ENCODE peak calls at places on chromosomes 7 and 10, in ten cellular contexts. U, Q, F, N, H, S, J, Z, E and P are unnamed samples.

GRCh38 chr7:64946772-64947171 is 43.7 kb downstream of the ZNF273 start:
- DNase-seq in F (no peak), S (peak; percentile 1), N (peak; percentile 4), Q (no peak), J (no peak), U (peak; percentile 6), E (no peak), Z (no peak), H (no peak), P (peak; percentile 12)

GRCh38 chr7:155198901-155199845 is 98.5 kb upstream of the INSIG1 start:
- DNase-seq in H (no peak), E (no peak), S (peak; percentile 88), N (peak; percentile 19), Q (no peak), U (no peak), Z (no peak), J (peak; percentile 62), F (peak; percentile 38), P (peak; percentile 65)

GRCh38 chr10:30788307-30788706 is 158.8 kb upstream of the LYZL2 start:
- DNase-seq in E (no peak), U (no peak), J (no peak), N (peak; percentile 42), H (no peak), F (peak; percentile 29), S (peak; percentile 70), Q (no peak), Z (no peak), P (peak; percentile 70)

GRCh38 chr10:5609952-5610616 is 56.3 kb downstream of the ASB13 start:
- DNase-seq in F (no peak), Q (no peak), H (no peak), J (no peak), S (no peak), Z (peak; percentile 95), U (no peak), N (peak; percentile 28), E (no peak), P (peak; percentile 68)

GRCh38 chr7:47326808-47327207 is 255.1 kb downstream of the TNS3 start:
- DNase-seq in U (no peak), Q (no peak), F (peak; percentile 64), Z (peak; percentile 22), N (peak; percentile 81), S (peak; percentile 85), J (peak; percentile 81), H (peak; percentile 51), E (peak; percentile 42), P (peak; percentile 71)

GRCh38 chr10:43640603-43641002 is 8.1 kb downstream of the ZNF32 start:
- DNase-seq in S (peak; percentile 52), F (no peak), Z (no peak), H (no peak), U (no peak), J (no peak), Q (no peak), E (no peak), N (no peak), P (no peak)

GRCh38 chr10:62098278-62099121 is 170.1 kb downstream of the RTKN2 start:
- DNase-seq in H (no peak), U (no peak), F (no peak), N (no peak), Z (no peak), E (no peak), Q (no peak), S (peak; percentile 60), J (no peak), P (no peak)

GRCh38 chr7:67346876-67347275 is 350.2 kb downstream of the TYW1 start:
- DNase-seq in N (no peak), J (no peak), U (no peak), E (no peak), S (no peak), H (no peak), Z (no peak), F (no peak), Q (no peak), P (no peak)

DNA sequence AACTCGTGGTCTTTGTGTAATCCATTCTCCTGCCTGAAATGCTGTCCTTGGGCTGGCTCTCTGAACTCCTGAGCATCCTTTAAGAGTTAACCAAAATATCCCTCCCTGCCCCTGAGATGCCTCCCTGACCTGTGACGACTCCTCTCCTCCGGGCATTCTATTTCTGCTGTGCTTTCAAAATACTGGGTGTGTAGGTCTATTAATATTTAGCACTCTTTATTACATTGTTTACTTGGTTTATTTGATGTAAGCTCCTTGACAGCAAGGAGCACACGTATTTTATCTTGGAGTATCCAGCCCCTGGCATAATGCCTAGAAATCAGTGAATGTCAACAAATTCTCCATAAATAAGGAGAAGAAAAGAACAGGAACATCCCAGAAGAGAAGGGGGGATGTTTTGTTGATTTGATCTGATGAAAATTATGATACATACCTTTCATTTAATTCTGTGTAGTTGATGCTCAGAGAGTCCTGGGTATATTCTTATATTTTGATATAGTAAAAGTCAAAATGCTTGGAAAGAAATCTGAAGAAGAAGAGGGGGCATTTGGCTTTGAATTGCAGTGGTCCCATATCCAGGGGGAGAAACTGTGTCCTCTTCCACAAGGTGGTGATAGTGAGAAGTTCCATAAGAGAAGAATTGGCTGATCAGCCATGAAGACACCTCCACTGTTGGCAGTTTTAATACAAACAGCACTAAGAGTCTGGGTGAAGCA is 107.7 kb upstream of the MPP7 start:
- DNase-seq in J (no peak), H (no peak), F (no peak), U (no peak), E (no peak), Z (peak; percentile 79), N (peak; percentile 11), S (no peak), Q (no peak), P (no peak)
- H3K4me3 ChIP-seq in J (no peak overlapping the region), H (no peak overlapping the region), F (no peak overlapping the region), U (no peak overlapping the region), E (no peak overlapping the region), Z (no peak overlapping the region), N (no peak overlapping the region), S (no peak overlapping the region), Q (no peak overlapping the region), P (no peak overlapping the region)

GRCh38 chr10:93379366-93380042 is 102.6 kb downstream of the MYOF start:
- DNase-seq in E (no peak), S (peak; percentile 86), N (peak; percentile 59), Q (no peak), F (peak; percentile 91), Z (no peak), H (no peak), J (peak; percentile 71), U (no peak), P (peak; percentile 82)

GRCh38 chr10:93380043-93380565 is 102.0 kb downstream of the MYOF start:
- DNase-seq in N (no peak), U (no peak), F (no peak), S (no peak), E (no peak), H (no peak), Z (no peak), J (no peak), Q (no peak), P (peak; percentile 30)

GRCh38 chr10:93378039-93378438 is 104.1 kb downstream of the MYOF start:
- DNase-seq in F (no peak), E (no peak), H (no peak), J (no peak), S (no peak), U (no peak), Z (no peak), Q (no peak), N (no peak), P (no peak)

GRCh38 chr10:93376372-93377296 is 105.5 kb downstream of the MYOF start:
- DNase-seq in Q (peak; percentile 80), H (peak; percentile 74), J (peak; percentile 87), F (peak; percentile 89), N (peak; percentile 92), S (peak; percentile 90), E (no peak), Z (peak; percentile 79), U (peak; percentile 75), P (peak; percentile 90)
- H3K4me3 ChIP-seq in Q (no peak overlapping the region), H (no peak overlapping the region), J (peak overlapping the region; percentile 11), F (no peak overlapping the region), N (no peak overlapping the region), S (no peak overlapping the region), E (no peak overlapping the region), Z (no peak overlapping the region), U (no peak overlapping the region), P (no peak overlapping the region)

DNA sequence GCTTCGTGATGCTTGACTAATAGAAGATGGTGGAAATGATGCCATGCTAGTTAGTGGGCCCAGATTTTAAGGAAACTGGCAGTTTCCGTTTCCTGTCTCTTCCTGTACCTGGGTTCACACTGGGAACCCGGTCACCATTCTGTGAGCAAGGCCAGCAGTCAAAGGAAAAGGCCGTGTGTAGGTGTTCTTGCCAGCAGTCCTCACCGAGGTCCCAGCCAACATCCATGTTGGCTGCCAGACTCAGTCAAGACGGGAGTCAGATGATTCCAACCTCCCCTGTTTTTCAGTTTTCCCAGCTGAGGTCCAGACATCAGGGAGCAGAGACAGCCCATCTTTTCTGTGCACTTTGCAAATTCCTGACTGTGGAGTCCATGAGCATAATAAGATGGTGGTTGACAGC is 15.2 kb upstream of the PILRB start:
- DNase-seq in H (no peak), E (no peak), U (no peak), Z (no peak), S (no peak), Q (no peak), J (no peak), N (no peak), F (no peak), P (no peak)
- H3K4me3 ChIP-seq in H (no peak overlapping the region), E (no peak overlapping the region), U (no peak overlapping the region), Z (no peak overlapping the region), S (no peak overlapping the region), Q (no peak overlapping the region), J (no peak overlapping the region), N (no peak overlapping the region), F (no peak overlapping the region), P (no peak overlapping the region)

DNA sequence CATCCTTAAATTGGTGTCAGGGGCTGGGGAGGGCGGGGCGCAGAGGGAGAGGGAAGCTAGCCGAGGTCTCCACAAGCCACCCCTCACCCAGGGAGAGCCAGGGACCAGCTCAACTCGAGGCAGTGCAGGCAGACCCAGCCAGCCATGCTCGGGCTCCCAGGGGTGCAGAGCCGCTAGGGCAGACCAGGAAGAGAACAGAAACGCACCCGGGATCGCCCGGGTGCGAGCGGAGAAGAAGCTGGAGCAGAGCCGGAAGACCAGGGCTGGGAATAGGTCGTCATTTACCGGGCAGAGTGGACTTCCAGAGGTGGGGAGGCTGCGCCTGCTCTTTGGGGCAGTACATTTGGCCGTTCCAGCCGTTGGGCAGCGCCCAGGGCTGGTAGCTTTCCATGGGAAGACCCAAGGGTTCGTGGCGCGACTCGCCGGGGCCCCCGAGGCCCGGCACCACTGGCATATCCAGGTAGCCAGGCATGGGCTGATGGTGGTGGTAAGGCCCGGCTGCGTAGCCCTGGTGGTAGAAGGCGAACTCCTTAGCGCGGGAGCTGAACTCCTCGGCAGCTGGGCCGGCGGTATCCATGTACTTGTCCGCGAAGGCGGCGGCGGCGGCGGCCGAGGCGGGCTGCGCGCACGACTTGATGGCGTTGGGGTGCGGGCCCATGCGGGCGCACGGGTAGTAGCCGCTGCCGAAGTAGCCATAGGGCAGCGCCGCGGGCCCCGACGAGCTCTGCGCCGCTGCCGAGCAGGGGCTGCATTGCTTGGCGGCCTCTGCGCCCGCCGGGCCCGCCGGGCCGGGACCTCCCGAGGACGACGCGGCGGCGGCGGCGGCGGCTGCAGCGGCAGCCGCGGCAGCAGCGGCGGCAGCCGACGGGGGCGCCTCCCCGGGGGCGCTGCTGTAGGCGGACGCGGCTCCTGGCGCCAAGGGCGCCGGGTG is 755 bp downstream of the HOXA13 start:
- DNase-seq in Z (no peak), J (peak; percentile 37), U (no peak), F (no peak), E (peak; percentile 14), Q (no peak), S (no peak), N (peak; percentile 17), H (no peak), P (no peak)
- H3K4me3 ChIP-seq in Z (peak overlapping the region; percentile 69), J (peak overlapping the region; percentile 55), U (no peak overlapping the region), F (no peak overlapping the region), E (no peak overlapping the region), Q (peak overlapping the region; percentile 64), S (no peak overlapping the region), N (no peak overlapping the region), H (peak overlapping the region; percentile 22), P (no peak overlapping the region)